ENCODE peak calls at places on chromosomes 2 and 18, in four cellular contexts. B, D, J and O are unnamed samples.
A peak's percentile ranks its signal among the peaks of the same experiment; 100 is the strongest.

GRCh38 chr2:31764169-31764568 is 183.4 kb upstream of the SRD5A2 start:
- DNase-seq in D (no peak), J (no peak), B (no peak), O (no peak)

GRCh38 chr2:25674003-25674362 is 606 bp upstream of the DTNB start:
- DNase-seq in B (no peak), D (no peak), J (no peak), O (no peak)

GRCh38 chr2:77487074-77487803 is 34.9 kb downstream of the LRRTM4 start:
- DNase-seq in B (no peak), D (no peak), J (no peak), O (no peak)

GRCh38 chr2:28838971-28839370 is 28.3 kb downstream of the SPDYA start:
- DNase-seq in D (no peak), B (no peak), J (no peak), O (no peak)

GRCh38 chr2:150030440-150030839 is 442.9 kb upstream of the MMADHC start:
- DNase-seq in D (no peak), J (no peak), B (no peak), O (no peak)

GRCh38 chr2:26892133-26892532 is 44.2 kb downstream of the DPYSL5 start:
- DNase-seq in D (no peak), B (no peak), J (no peak), O (no peak)

GRCh38 chr18:3012306-3012919 is 531 bp downstream of the LPIN2 start:
- DNase-seq in B (no peak), D (no peak), J (peak; percentile 70), O (no peak)

GRCh38 chr2:41972819-41973218 is 75.0 kb upstream of the PKDCC start:
- DNase-seq in B (no peak), D (no peak), J (no peak), O (no peak)

GRCh38 chr2:147030966-147031760 is 813.7 kb upstream of the ACVR2A start:
- DNase-seq in J (no peak), B (no peak), D (no peak), O (no peak)

GRCh38 chr2:124437811-124438210 is 412.7 kb downstream of the CNTNAP5 start:
- DNase-seq in D (no peak), J (no peak), B (no peak), O (peak; percentile 5)

GRCh38 chr2:153403937-153404336 is 74.6 kb downstream of the RPRM start:
- DNase-seq in D (no peak), J (no peak), B (no peak), O (no peak)

GRCh38 chr18:35753306-35753910 is 171.9 kb downstream of the GALNT1 start:
- DNase-seq in J (no peak), D (no peak), B (no peak), O (no peak)

GRCh38 chr2:217711236-217711635 is 291.6 kb downstream of the TNS1 start:
- DNase-seq in D (no peak), B (no peak), J (no peak), O (no peak)

GRCh38 chr2:111923271-111923670 is 24.9 kb downstream of the MERTK start:
- DNase-seq in B (no peak), J (no peak), D (no peak), O (no peak)

DNA sequence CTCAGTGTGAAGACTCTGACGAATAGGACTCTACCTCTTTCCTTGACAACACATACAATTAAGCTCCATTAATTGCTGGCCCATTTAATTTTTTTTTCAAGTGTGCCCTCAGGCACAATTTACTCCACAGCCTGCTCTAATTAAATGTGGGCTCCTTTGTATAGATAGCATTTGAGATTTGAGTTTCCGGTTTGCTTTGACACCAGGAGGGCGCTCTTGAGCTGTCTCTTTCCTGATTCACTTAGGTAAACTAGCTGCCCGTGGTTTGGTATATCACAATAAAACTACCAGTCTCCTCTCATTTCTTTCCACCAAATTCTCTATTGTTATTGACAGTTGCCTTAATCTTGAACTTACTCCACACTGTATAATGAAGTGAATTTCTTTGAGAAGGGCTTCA is 666.0 kb downstream of the DSC3 start:
- DNase-seq in B (no peak), D (no peak), J (no peak), O (no peak)
- TF ChIP-seq CTCF in B (no peak), D (peak; percentile 19), J (no peak), O (peak; percentile 6)

GRCh38 chr2:130986890-130987493 is 106.3 kb downstream of the FAM168B start:
- DNase-seq in B (no peak), J (no peak), D (no peak), O (no peak)

GRCh38 chr2:130985831-130986649 is 107.2 kb downstream of the FAM168B start:
- DNase-seq in J (no peak), D (no peak), B (no peak), O (no peak)

GRCh38 chr2:130985206-130985779 is 108.0 kb downstream of the FAM168B start:
- DNase-seq in D (no peak), B (no peak), J (no peak), O (no peak)

GRCh38 chr2:130987519-130988425 is 105.5 kb downstream of the FAM168B start:
- DNase-seq in D (no peak), B (no peak), J (no peak), O (no peak)
- H3K9me3 ChIP-seq in D (no peaks in the 10 kb centered on the region), B (no peaks in the 10 kb centered on the region), J (no peaks in the 10 kb centered on the region), O (no peaks in the 10 kb centered on the region)

GRCh38 chr2:12990523-12990922 is 273.8 kb downstream of the TRIB2 start:
- DNase-seq in D (no peak), B (no peak), J (no peak), O (no peak)
- TF ChIP-seq CTCF in D (no peak), B (no peak), J (no peak), O (peak; percentile 17)

GRCh38 chr18:71878226-71878625 is 665.9 kb downstream of the CBLN2 start:
- DNase-seq in D (no peak), B (no peak), J (no peak), O (no peak)
- H3K9me3 ChIP-seq in D (no peaks in the 10 kb centered on the region), B (no peaks in the 10 kb centered on the region), J (no peaks in the 10 kb centered on the region), O (no peaks in the 10 kb centered on the region)

GRCh38 chr2:209463226-209463625 is 39.4 kb downstream of the MAP2 start:
- DNase-seq in J (no peak), D (no peak), B (no peak), O (no peak)
- TF ChIP-seq CTCF in J (no peak), D (no peak), B (no peak), O (peak; percentile 30)